ENCODE peak calls at places on chromosome 4, in five cellular contexts. U is choroid plexus epithelial cell, D is cardiac fibroblast, W is sigmoid colon, Q is DND-41. E is an unnamed sample.

GRCh38 chr4:114780205-114780604 is 181.6 kb downstream of the UGT8 start:
- DNase-seq in U (peak), D (peak), W (no peak), Q (no peak), E (no peak)

GRCh38 chr4:8252301-8253173 is 17.0 kb upstream of the HTRA3 start:
- DNase-seq in U (peak), D (peak), W (no peak), Q (no peak), E (no peak)

GRCh38 chr4:94304365-94304971 is 38.2 kb downstream of the HPGDS start:
- DNase-seq in U (peak), D (peak), W (no peak), Q (peak), E (peak)

GRCh38 chr4:155079866-155080265 is 128.6 kb upstream of the NPY2R start:
- DNase-seq in U (peak), D (peak), W (no peak), Q (no peak), E (no peak)

GRCh38 chr4:176784816-176785215 is 7.9 kb downstream of the VEGFC start:
- DNase-seq in U (peak), D (no peak), W (no peak), Q (no peak), E (no peak)

GRCh38 chr4:8537041-8537461 is 43.1 kb upstream of the GPR78 start:
- DNase-seq in U (peak), D (peak), W (peak), Q (no peak), E (no peak)

GRCh38 chr4:113935190-113935589 is 44.3 kb downstream of the ARSJ start:
- DNase-seq in U (peak), D (peak), W (no peak), Q (no peak), E (no peak)

GRCh38 chr4:16457944-16458343 is 231.7 kb upstream of the TAPT1 start:
- DNase-seq in U (peak), D (no peak), W (no peak), Q (no peak), E (no peak)

GRCh38 chr4:14908635-14909034 is 93.6 kb upstream of the CPEB2 start:
- DNase-seq in U (peak), D (no peak), W (no peak), Q (no peak), E (no peak)

GRCh38 chr4:95556460-95556859 is 7.7 kb upstream of the UNC5C start:
- DNase-seq in U (peak), D (peak), W (no peak), Q (no peak), E (no peak)

DNA sequence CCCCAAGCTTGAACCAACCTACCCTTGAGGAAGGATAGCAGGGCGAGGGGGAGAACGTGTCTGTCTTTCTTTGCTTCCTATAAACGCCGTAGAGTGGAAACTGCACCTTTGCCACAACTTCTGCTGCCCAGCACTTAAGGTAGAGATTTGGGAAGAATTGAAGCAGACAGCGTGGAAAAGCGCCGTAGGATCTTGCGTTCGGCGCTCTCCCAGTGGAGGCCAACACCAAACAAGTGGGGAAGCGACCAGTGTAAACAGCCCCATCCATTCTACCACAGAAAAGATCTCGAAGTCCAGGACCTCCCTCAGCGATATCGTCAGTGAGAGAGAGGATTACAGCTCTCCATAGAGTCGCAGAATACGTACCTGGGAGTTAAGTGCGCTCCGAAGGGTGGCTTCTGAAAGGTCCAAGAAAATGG is 3.9 kb upstream of the NKX6-1 start:
- DNase-seq in U (no peak), D (no peak), W (no peak), Q (no peak), E (no peak)
- H3K4me3 ChIP-seq in U (no peak), D (no peak), W (no peak), Q (no peak), E (no peak)

GRCh38 chr4:70722199-70722791 is 531 bp downstream of the RUFY3 start:
- DNase-seq in U (peak), D (peak), W (no peak), Q (peak), E (peak)

GRCh38 chr4:70725633-70726032 is 3.9 kb downstream of the RUFY3 start:
- DNase-seq in U (no peak), D (no peak), W (no peak), Q (no peak), E (no peak)

GRCh38 chr4:70718811-70719604 is 2.8 kb upstream of the RUFY3 start:
- DNase-seq in U (no peak), D (no peak), W (no peak), Q (no peak), E (no peak)

GRCh38 chr4:70724463-70724862 is 2.7 kb downstream of the RUFY3 start:
- DNase-seq in U (no peak), D (no peak), W (no peak), Q (no peak), E (no peak)

DNA sequence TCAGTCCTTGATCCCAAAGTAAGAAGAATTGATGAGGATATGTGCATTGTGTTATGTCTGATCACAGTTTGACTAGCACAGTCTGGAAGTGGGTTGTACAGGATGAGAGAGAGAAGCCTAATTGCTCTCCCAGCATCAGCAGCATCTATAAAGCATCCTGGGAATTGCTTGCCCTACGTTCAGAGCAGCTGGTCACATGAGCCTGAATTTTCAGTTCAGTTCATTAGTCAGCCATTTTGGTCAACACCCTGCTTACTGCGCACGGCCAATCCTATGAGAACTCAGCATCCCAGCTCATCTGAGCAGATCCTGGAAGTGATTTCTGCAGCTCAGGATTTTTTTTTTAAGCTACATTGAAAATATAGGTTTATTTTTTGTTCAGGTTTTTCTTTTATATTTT is at the start of gene RUFY3:
- DNase-seq in U (peak), D (peak), W (peak), Q (peak), E (no peak)
- H3K4me3 ChIP-seq in U (peak), D (peak), W (peak), Q (no peak), E (peak)

DNA sequence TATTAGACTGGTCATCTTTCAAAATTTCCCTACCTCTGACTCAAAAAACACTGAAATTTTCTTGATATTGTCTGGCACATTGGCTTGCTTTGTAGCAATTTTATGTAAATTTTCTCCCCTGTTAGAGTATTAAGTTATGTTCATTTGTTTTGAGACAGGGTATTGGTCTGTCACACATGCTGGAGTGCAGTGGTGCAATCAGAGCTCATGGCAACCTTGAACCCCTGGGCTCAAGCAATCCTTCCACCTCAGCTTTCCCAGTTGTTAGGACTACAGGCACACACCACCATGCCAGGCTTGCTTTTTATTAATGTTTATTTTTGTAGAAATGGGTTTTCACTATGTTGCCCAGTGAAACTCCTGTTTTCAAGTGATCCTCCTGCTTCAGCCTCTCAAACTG is 17.5 kb downstream of the FABP2 start:
- DNase-seq in U (no peak), D (no peak), W (no peak), Q (no peak), E (no peak)
- H3K4me3 ChIP-seq in U (no peak), D (no peak), W (no peak), Q (no peak), E (no peak)

GRCh38 chr4:1041936-1042330 is 30.5 kb downstream of the FGFRL1 start:
- DNase-seq in U (no peak), D (no peak), W (no peak), Q (no peak), E (no peak)
- H3K4me3 ChIP-seq in U (no peak), D (no peak), W (no peak), Q (no peak), E (no peak)

DNA sequence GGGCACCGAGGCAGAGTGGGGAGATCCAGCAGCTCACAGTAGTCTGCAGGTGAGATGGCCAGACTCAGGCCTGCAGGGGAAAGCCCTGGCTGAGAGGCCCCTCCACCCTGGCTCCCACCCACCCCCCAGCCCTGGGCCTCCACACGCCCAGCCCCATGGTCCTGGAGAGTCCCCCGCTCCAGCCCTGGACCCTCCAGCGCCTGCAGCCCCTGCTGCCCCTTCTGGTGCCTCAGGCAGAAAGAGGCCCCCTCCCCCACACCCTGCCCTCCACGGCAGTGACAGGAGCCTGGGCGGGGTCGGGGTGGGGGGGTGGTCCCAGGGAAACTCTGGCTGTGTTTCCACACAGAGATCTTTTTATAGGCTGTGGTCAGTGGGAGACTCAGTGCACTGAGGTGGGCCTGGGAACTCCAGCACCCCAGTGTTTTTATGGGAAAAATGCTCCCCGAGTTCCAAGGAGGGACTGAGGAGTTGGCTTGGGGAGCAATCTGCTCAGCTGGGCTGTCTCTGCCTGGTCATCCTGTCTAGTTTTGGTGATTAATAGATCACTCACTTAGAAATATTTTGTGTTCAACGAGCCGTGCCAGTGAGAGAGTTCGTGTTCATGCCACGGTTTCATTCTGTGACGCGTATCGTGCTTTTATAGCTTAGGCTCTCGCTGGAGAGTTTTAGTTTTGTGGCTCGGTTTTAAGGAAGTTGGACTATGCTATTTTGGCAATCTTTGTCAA is 53.1 kb upstream of the HGFAC start:
- DNase-seq in U (peak), D (peak), W (peak), Q (no peak), E (no peak)
- H3K4me3 ChIP-seq in U (peak), D (peak), W (peak), Q (no peak), E (no peak)

GRCh38 chr4:182575225-182575624 is 332.0 kb downstream of the TENM3 start:
- DNase-seq in U (no peak), D (no peak), W (no peak), Q (no peak), E (no peak)
- H3K4me3 ChIP-seq in U (no peak), D (no peak), W (peak), Q (no peak), E (no peak)

DNA sequence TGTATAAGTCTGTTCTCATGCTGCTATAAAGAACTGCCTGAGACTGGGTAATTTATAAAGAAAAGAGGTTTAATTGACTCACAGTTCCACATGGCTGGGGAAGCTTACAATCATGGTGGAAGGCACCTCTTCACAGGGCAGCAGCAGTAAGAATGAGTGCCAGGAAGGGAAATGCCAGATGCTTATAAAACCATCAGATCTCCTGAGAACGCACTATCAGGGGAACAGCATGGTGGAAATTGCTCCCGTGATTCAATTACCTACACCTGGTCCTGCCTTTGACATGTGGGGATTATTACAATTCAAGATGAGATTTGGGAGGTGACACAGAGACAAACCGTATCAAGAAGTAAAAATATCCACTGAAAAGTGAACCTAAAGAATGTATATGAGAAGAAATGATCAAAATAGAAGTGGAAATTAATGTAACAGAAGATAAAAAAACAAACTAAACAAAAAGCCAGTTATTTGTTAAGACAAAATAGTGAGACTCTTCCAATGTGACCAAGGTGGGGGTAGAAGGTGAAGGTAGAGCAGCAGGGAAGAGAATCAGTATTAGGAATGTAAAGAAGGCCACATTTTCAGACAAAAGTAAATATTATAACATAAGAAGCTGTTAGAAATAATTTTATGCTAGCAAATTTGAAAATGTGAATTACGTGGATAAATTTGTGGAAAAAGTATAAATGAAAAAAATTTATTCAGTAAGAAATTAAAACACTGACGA is 372.9 kb downstream of the NKX6-1 start:
- DNase-seq in U (no peak), D (no peak), W (no peak), Q (no peak), E (no peak)
- H3K4me3 ChIP-seq in U (no peak), D (no peak), W (no peak), Q (no peak), E (no peak)

DNA sequence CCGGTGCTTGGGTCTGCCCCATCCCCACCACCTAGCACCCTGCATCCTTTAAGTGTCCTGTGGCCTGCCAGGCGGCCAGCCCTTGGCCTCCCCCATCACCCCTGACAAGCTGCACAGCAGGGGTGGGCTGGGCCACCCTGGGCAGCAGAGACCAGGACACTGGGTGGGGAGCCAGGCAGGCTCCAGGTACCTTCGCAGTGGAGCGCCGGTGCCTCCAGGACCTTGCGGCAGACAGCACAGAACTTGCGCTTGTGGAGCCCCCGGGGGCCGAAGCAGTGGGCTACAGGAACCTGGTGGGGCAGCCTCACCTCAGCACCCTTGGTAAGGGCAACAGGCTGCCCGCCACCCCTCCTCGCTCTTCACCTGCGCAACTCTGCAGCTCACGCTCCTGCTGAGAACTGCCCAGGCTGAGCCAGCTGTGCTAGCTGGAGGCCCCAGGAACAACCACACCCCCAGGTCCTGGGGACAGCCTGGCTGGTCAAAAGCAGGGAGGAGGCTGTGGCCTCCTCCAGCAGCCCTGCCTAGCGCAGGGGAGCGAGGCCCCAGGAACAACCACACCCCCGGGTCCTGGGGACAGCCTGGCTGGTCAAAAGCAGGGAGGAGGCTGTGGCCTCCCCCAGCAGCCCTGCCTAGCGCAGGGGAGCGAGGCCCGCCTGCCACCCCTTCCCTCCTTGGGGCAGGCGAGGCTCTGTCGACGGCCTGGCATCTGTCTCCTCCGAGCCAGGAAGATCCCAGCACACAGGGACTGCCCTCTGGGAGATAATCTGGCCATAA is 4.6 kb downstream of the DGKQ start:
- DNase-seq in U (no peak), D (no peak), W (no peak), Q (no peak), E (no peak)
- H3K4me3 ChIP-seq in U (no peak), D (no peak), W (no peak), Q (no peak), E (no peak)

GRCh38 chr4:4990857-4991540 is 28.3 kb downstream of the CYTL1 start:
- DNase-seq in U (peak), D (peak), W (peak), Q (no peak), E (no peak)

GRCh38 chr4:4992833-4993232 is 26.4 kb downstream of the CYTL1 start:
- DNase-seq in U (no peak), D (no peak), W (no peak), Q (no peak), E (no peak)

GRCh38 chr4:4989083-4989622 is 30.1 kb downstream of the CYTL1 start:
- DNase-seq in U (no peak), D (no peak), W (no peak), Q (no peak), E (no peak)

GRCh38 chr4:4990329-4990728 is 28.9 kb downstream of the CYTL1 start:
- DNase-seq in U (peak), D (peak), W (peak), Q (no peak), E (no peak)

GRCh38 chr4:4991541-4992099 is 27.6 kb downstream of the CYTL1 start:
- DNase-seq in U (no peak), D (no peak), W (peak), Q (no peak), E (no peak)
- H3K4me3 ChIP-seq in U (no peak), D (no peak), W (no peak), Q (no peak), E (no peak)

GRCh38 chr4:138239496-138239895 is 2.7 kb downstream of the SLC7A11 start:
- DNase-seq in U (no peak), D (no peak), W (no peak), Q (no peak), E (no peak)

GRCh38 chr4:138242076-138242829 is at the start of gene SLC7A11:
- DNase-seq in U (peak), D (peak), W (no peak), Q (peak), E (peak)

GRCh38 chr4:138243369-138243768 is 1.2 kb upstream of the SLC7A11 start:
- DNase-seq in U (no peak), D (no peak), W (no peak), Q (peak), E (peak)

GRCh38 chr4:138241281-138242075 is 671 bp downstream of the SLC7A11 start:
- DNase-seq in U (peak), D (peak), W (no peak), Q (peak), E (no peak)

DNA sequence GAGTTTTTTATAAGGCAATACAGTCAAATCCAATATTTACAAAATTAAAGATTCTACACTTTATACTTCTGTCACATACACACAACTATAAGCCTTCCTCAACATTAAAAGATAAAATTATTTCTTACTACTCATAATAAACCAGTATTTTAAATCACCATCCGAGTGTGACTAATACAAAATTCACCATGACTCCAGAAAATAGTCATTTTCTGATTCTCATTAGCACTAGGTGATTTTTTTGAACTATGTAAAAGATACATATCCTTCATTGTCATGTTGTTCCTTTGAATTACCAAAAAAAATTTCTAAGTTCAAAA is 641 bp upstream of the SLC7A11 start:
- DNase-seq in U (no peak), D (no peak), W (no peak), Q (no peak), E (no peak)
- H3K4me3 ChIP-seq in U (peak), D (peak), W (peak), Q (peak), E (peak)